ENCODE peak calls at places on chromosomes 7 and 10, in ten cellular contexts. R is mucosa of descending colon, S is cardiac muscle cell, W is spleen, T is MCF 10A, C is body of pancreas, J is activated B cell treated with CpG ODN at 0.5 μM for 24 hours, B is GM20000, Q is lower lobe of right lung, G is GM13977. N is an unnamed sample.

GRCh38 chr7:107874605-107875446 is 16.2 kb upstream of the DLD start:
- DNase-seq in R (no peak), S (peak), W (no peak), T (peak), C (peak), J (no peak), B (peak), Q (no peak), G (peak), N (peak)

GRCh38 chr10:27240212-27240890 is at the start of gene ACBD5:
- DNase-seq in R (peak), S (peak), W (peak), T (peak), C (peak), J (peak), B (peak), Q (peak), G (peak), N (peak)

GRCh38 chr7:23020742-23021401 is 6.9 kb upstream of the HYCC1 start:
- DNase-seq in R (no peak), S (peak), W (no peak), T (peak), C (no peak), J (no peak), B (no peak), Q (no peak), G (no peak), N (no peak)

GRCh38 chr7:27784399-27785053 is 44.6 kb downstream of the TAX1BP1 start:
- DNase-seq in R (no peak), S (peak), W (no peak), T (peak), C (peak), J (no peak), B (peak), Q (no peak), G (peak), N (no peak)

GRCh38 chr10:77710759-77711682 is 73.4 kb upstream of the KCNMA1 start:
- DNase-seq in R (peak), S (peak), W (peak), T (peak), C (peak), J (peak), B (peak), Q (peak), G (peak), N (peak)

GRCh38 chr7:66307591-66308215 is 102.6 kb downstream of the TPST1 start:
- DNase-seq in R (no peak), S (peak), W (no peak), T (no peak), C (peak), J (no peak), B (no peak), Q (no peak), G (no peak), N (no peak)

GRCh38 chr10:123147635-123148413 is at the start of gene HMX2:
- DNase-seq in R (peak), S (no peak), W (peak), T (no peak), C (no peak), J (peak), B (peak), Q (no peak), G (peak), N (no peak)

GRCh38 chr10:35216303-35216905 is 89.8 kb downstream of the CREM start:
- DNase-seq in R (no peak), S (peak), W (no peak), T (peak), C (peak), J (no peak), B (no peak), Q (peak), G (no peak), N (no peak)

GRCh38 chr10:29473411-29474100 is 161.2 kb downstream of the SVIL start:
- DNase-seq in R (no peak), S (no peak), W (no peak), T (no peak), C (no peak), J (no peak), B (no peak), Q (no peak), G (no peak), N (no peak)

GRCh38 chr10:74194545-74194944 is 43.5 kb downstream of the ADK start:
- DNase-seq in R (no peak), S (peak), W (no peak), T (peak), C (no peak), J (no peak), B (no peak), Q (no peak), G (no peak), N (no peak)

GRCh38 chr10:130485958-130486680 is 349.9 kb downstream of the GLRX3 start:
- DNase-seq in R (no peak), S (no peak), W (no peak), T (no peak), C (no peak), J (no peak), B (no peak), Q (no peak), G (no peak), N (no peak)

GRCh38 chr10:30176182-30176581 is 116.8 kb upstream of the JCAD start:
- DNase-seq in R (no peak), S (peak), W (no peak), T (no peak), C (no peak), J (no peak), B (no peak), Q (no peak), G (no peak), N (no peak)

GRCh38 chr7:77444123-77444522 is 28.0 kb upstream of the GSAP start:
- DNase-seq in R (no peak), S (no peak), W (no peak), T (no peak), C (no peak), J (no peak), B (no peak), Q (no peak), G (no peak), N (no peak)

GRCh38 chr7:4633012-4633411 is 49.1 kb upstream of the FOXK1 start:
- DNase-seq in R (no peak), S (peak), W (no peak), T (peak), C (no peak), J (no peak), B (no peak), Q (no peak), G (no peak), N (no peak)

GRCh38 chr10:44975487-44976331 is 2.9 kb downstream of the DEPP1 start:
- DNase-seq in R (peak), S (peak), W (peak), T (peak), C (peak), J (no peak), B (no peak), Q (no peak), G (no peak), N (no peak)

GRCh38 chr7:146926833-146927232 is 810.2 kb downstream of the CNTNAP2 start:
- DNase-seq in R (no peak), S (no peak), W (no peak), T (no peak), C (no peak), J (no peak), B (no peak), Q (no peak), G (no peak), N (no peak)
- TF ChIP-seq CTCF in R (no peak), S (no peak), W (no peak), T (no peak), C (no peak), J (no peak), B (no peak), Q (no peak), G (no peak), N (no peak)

DNA sequence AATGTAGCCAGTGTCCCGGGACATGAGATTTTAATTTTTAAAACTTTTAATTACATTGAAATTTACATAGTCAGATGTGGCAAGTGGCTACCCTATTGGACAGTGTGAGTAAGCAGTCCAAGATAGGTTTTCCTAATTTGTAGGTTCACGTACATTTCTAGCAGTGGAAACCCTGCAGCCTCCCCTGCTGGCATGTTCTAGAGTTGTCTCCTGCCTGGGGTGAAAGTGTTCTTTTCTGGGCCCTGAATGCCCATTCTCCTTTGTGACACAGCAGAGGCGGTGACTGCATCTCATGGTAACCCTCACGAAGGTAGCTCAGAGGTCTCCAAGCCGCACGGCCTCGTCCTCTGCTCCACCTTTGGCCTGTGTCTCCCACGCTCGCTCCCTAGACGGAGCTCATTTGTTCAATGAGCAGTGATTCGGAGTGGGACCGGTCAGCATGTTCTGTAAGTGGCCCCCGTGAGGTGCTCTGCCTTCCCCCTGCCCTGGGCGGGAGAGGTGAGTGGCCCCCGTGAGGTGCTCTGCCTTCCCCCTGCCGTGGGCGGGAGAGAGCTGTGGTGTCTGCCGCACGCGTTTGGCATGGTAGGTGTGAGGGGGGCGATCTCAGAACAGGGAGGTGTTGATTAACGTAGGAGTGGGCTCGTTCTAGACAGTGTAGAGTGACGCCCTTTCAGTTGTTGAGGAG is 18.0 kb downstream of the WDR37 start:
- DNase-seq in R (no peak), S (no peak), W (no peak), T (no peak), C (no peak), J (no peak), B (no peak), Q (no peak), G (no peak), N (no peak)
- TF ChIP-seq CTCF in R (no peak), S (peak), W (no peak), T (peak), C (no peak), J (no peak), B (no peak), Q (no peak), G (peak), N (peak)

GRCh38 chr7:132930881-132931280 is 151.0 kb downstream of the CHCHD3 start:
- DNase-seq in R (no peak), S (no peak), W (no peak), T (peak), C (peak), J (no peak), B (no peak), Q (no peak), G (no peak), N (no peak)
- TF ChIP-seq CTCF in R (no peak), S (peak), W (no peak), T (no peak), C (no peak), J (no peak), B (no peak), Q (peak), G (peak), N (no peak)

DNA sequence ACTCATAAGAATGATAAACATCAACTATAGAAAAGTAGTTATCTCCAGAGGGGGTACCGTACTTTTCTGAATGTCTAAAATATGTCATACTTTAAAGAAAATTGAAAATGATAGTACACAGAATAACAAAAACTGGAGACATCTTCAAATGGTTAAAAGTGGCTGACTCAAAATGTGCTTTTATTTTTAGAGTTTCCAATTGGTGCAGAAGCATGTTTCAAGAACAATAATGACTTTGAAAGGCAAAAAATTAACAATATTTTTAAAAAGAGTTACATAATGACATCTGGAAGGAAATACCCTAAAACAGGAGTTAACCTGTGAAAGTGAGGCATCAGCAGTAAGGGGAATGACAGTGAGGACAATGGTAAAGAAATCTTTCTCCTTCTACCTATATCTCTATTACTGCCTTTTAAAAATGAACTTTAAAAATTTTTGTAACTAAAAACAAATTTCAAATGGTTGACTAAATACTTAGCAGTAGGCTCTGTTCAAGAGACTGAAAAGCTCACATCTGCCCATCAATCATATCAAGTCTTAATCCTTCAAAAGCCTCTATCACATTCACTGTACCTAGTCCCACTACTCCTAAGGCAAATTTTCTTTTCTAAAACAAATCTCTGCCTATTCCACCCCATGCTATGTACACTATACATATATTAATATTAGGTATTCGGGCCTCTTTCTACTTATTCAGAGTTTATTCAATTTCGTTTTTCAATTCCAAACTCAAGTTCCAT is 3.0 kb downstream of the ASZ1 start:
- DNase-seq in R (no peak), S (no peak), W (no peak), T (no peak), C (no peak), J (no peak), B (peak), Q (no peak), G (peak), N (no peak)
- TF ChIP-seq CTCF in R (no peak), S (no peak), W (no peak), T (no peak), C (no peak), J (no peak), B (no peak), Q (no peak), G (no peak), N (no peak)

DNA sequence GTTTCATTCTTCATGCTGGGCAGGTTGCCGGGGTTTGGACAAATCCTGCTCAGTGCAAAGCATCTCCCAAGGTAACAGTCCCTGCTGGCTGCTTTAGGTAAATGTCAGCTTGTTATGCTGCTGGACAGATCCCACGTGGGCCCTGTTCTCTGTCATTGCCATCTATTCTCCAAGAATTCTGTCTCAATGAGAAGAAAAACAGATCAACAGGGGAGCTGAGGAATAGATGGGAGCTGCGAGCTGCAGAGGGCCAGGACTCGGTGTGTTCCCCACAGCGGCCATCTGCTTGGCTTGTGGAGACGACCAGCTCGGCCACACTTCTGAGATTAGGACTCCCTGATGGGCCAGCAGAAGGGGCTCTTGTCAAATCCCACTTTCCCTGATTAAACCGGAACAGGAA is 235.2 kb downstream of the DPP6 start:
- DNase-seq in R (no peak), S (no peak), W (peak), T (no peak), C (no peak), J (no peak), B (no peak), Q (no peak), G (no peak), N (no peak)
- TF ChIP-seq CTCF in R (no peak), S (no peak), W (no peak), T (no peak), C (no peak), J (no peak), B (no peak), Q (no peak), G (no peak), N (no peak)

GRCh38 chr7:75994388-75995051 is at the start of gene TMEM120A:
- DNase-seq in R (peak), S (peak), W (peak), T (peak), C (peak), J (peak), B (peak), Q (peak), G (peak), N (peak)
- TF ChIP-seq CTCF in R (no peak), S (peak), W (peak), T (no peak), C (peak), J (no peak), B (no peak), Q (peak), G (no peak), N (no peak)

GRCh38 chr10:21171936-21172773 is 275.0 kb upstream of the NEBL start:
- DNase-seq in R (peak), S (no peak), W (no peak), T (no peak), C (no peak), J (no peak), B (no peak), Q (no peak), G (no peak), N (no peak)

GRCh38 chr10:21172774-21173432 is 275.8 kb upstream of the NEBL start:
- DNase-seq in R (peak), S (peak), W (no peak), T (no peak), C (peak), J (no peak), B (peak), Q (peak), G (peak), N (no peak)

GRCh38 chr10:21170216-21170615 is 273.1 kb upstream of the NEBL start:
- DNase-seq in R (no peak), S (no peak), W (no peak), T (no peak), C (no peak), J (no peak), B (no peak), Q (no peak), G (no peak), N (no peak)

GRCh38 chr10:21169271-21169670 is 272.2 kb upstream of the NEBL start:
- DNase-seq in R (no peak), S (no peak), W (no peak), T (no peak), C (no peak), J (no peak), B (no peak), Q (no peak), G (no peak), N (no peak)

GRCh38 chr10:21171197-21171935 is 274.3 kb upstream of the NEBL start:
- DNase-seq in R (no peak), S (no peak), W (no peak), T (no peak), C (no peak), J (no peak), B (no peak), Q (no peak), G (no peak), N (no peak)
- TF ChIP-seq CTCF in R (no peak), S (peak), W (no peak), T (peak), C (peak), J (no peak), B (no peak), Q (peak), G (no peak), N (no peak)

DNA sequence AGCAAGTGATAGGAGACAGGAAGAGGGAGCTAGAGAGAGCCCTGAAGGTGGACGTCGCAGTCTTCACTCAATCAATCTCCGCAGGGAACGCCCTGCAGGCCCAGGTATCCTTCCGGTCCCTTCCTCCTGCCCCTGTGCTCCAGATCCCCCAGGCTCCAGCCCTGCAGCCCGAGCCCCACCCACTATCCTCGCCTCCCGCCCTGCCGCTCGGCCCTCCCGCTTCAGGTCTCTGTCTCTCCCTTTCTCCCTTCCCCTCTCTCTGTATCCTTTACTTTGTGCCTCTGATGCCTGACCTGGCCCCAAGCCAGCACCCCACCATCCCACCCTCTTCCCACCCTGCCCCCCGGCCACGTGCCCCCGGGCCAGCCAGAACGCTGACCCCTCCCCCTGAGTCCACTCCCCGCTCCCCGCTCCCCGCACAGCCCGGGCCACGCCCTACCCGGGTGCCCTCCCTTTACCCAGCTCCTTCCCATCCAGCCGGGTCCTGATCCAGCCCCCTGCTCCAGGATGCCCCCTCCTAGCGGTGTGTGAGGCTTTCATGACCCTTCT is 127.7 kb downstream of the UBE2H start:
- DNase-seq in R (peak), S (peak), W (peak), T (peak), C (peak), J (no peak), B (peak), Q (peak), G (peak), N (peak)
- TF ChIP-seq CTCF in R (no peak), S (peak), W (no peak), T (peak), C (peak), J (no peak), B (peak), Q (no peak), G (peak), N (no peak)

DNA sequence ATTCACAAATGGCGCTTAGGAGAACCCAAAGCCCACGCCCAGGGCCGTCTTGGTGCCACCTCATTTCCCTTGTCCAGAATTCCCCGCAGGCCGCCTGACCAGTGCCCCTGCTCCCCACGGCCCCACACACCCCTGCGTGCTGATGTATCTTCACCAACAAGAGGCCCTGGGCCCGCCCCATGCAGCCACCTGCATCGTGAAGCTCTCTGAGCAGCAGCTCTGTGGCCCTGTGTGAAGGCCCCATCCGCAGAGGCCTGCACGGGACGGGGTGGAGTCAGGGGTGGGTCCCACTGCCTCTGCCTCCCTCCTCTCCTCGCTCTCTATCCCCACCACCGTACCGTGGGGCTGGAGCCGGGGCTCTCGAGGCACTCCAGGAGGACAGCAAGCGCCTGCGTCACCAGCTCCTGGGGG is 14.7 kb downstream of the BRAT1 start:
- DNase-seq in R (peak), S (no peak), W (no peak), T (no peak), C (no peak), J (no peak), B (no peak), Q (peak), G (no peak), N (no peak)
- TF ChIP-seq CTCF in R (no peak), S (no peak), W (no peak), T (no peak), C (no peak), J (no peak), B (no peak), Q (no peak), G (no peak), N (no peak)